ENCODE peak calls at places on chromosomes 11 and 22, in ten cellular contexts. H is cardiac muscle cell; O is mammary epithelial cell; A is IMR-90; Z is HepG2; X is ovary; L is upper lobe of right lung; F is mesenchymal stem cell; K is CD4-positive, alpha-beta memory T cell; T is GM23248. S is an unnamed sample. For H3K36me3, the result is how much of the 10 kb centered on the place peaks cover.

GRCh38 chr22:45861259-45861658 is 115.7 kb downstream of the WNT7B start:
- DNase-seq in H (no peak), O (no peak), A (no peak), Z (no peak), X (no peak), L (no peak), F (no peak), K (no peak), T (no peak), S (no peak)

GRCh38 chr22:49212002-49212401 is 615.7 kb downstream of the BRD1 start:
- DNase-seq in H (no peak), O (no peak), A (no peak), Z (no peak), X (no peak), L (peak), F (no peak), K (no peak), T (no peak), S (no peak)

GRCh38 chr22:27419473-27419872 is 382.1 kb downstream of the MN1 start:
- DNase-seq in H (no peak), O (no peak), A (peak), Z (no peak), X (no peak), L (no peak), F (no peak), K (no peak), T (no peak), S (no peak)

GRCh38 chr22:45538284-45538683 is 35.6 kb downstream of the FBLN1 start:
- DNase-seq in H (peak), O (no peak), A (no peak), Z (no peak), X (no peak), L (no peak), F (no peak), K (no peak), T (no peak), S (no peak)

GRCh38 chr11:122107045-122107444 is 9.0 kb downstream of the BLID start:
- DNase-seq in H (no peak), O (no peak), A (no peak), Z (no peak), X (no peak), L (no peak), F (no peak), K (no peak), T (no peak), S (no peak)

GRCh38 chr11:106733518-106734162 is 284.6 kb downstream of the GUCY1A2 start:
- DNase-seq in H (peak), O (no peak), A (no peak), Z (no peak), X (no peak), L (no peak), F (no peak), K (no peak), T (peak), S (no peak)

GRCh38 chr11:69048718-69049489 is at the start of gene TPCN2:
- DNase-seq in H (peak), O (peak), A (peak), Z (peak), X (peak), L (peak), F (peak), K (peak), T (peak), S (peak)

GRCh38 chr22:29587938-29588699 is 7.2 kb upstream of the NIPSNAP1 start:
- DNase-seq in H (peak), O (peak), A (peak), Z (peak), X (no peak), L (no peak), F (peak), K (no peak), T (peak), S (no peak)

GRCh38 chr11:115993613-115994012 is 489.4 kb upstream of the CADM1 start:
- DNase-seq in H (no peak), O (no peak), A (no peak), Z (no peak), X (no peak), L (no peak), F (no peak), K (no peak), T (no peak), S (no peak)

GRCh38 chr11:22808559-22809197 is 20.9 kb downstream of the SVIP start:
- DNase-seq in H (peak), O (no peak), A (no peak), Z (no peak), X (no peak), L (no peak), F (no peak), K (no peak), T (no peak), S (no peak)

GRCh38 chr22:45101828-45102227 is 61.9 kb upstream of the NUP50 start:
- DNase-seq in H (peak), O (peak), A (peak), Z (peak), X (peak), L (no peak), F (peak), K (peak), T (peak), S (no peak)

GRCh38 chr11:32385998-32386397 is 49.3 kb downstream of the WT1 start:
- DNase-seq in H (peak), O (peak), A (peak), Z (peak), X (peak), L (no peak), F (peak), K (no peak), T (peak), S (no peak)

GRCh38 chr11:46694095-46694494 is 6.3 kb downstream of the ARHGAP1 start:
- DNase-seq in H (no peak), O (no peak), A (no peak), Z (no peak), X (no peak), L (no peak), F (no peak), K (no peak), T (no peak), S (no peak)

GRCh38 chr11:67504023-67504949 is 877 bp downstream of the PITPNM1 start:
- DNase-seq in H (peak), O (peak), A (no peak), Z (no peak), X (no peak), L (no peak), F (peak), K (no peak), T (peak), S (peak)

GRCh38 chr11:19405966-19406365 is 165.2 kb upstream of the E2F8 start:
- DNase-seq in H (no peak), O (no peak), A (no peak), Z (no peak), X (no peak), L (no peak), F (no peak), K (no peak), T (no peak), S (no peak)

GRCh38 chr11:24588075-24588474 is 91.2 kb downstream of the LUZP2 start:
- DNase-seq in H (peak), O (peak), A (peak), Z (no peak), X (no peak), L (no peak), F (peak), K (no peak), T (peak), S (no peak)

GRCh38 chr22:29041408-29041807 is 20.2 kb downstream of the C22orf31 start:
- DNase-seq in H (peak), O (peak), A (peak), Z (no peak), X (no peak), L (no peak), F (peak), K (no peak), T (peak), S (no peak)

GRCh38 chr11:68598816-68599653 is 85.3 kb upstream of the GAL start:
- DNase-seq in H (no peak), O (no peak), A (peak), Z (no peak), X (no peak), L (no peak), F (peak), K (no peak), T (peak), S (no peak)

GRCh38 chr11:11580012-11580411 is 41.8 kb downstream of the GALNT18 start:
- DNase-seq in H (no peak), O (no peak), A (no peak), Z (no peak), X (no peak), L (no peak), F (no peak), K (no peak), T (no peak), S (no peak)

GRCh38 chr11:131894615-131895544 is 524.5 kb downstream of the NTM start:
- DNase-seq in H (peak), O (peak), A (no peak), Z (no peak), X (no peak), L (no peak), F (no peak), K (no peak), T (no peak), S (no peak)

GRCh38 chr11:20160425-20161229 is at the start of gene DBX1:
- DNase-seq in H (no peak), O (no peak), A (no peak), Z (no peak), X (no peak), L (no peak), F (peak), K (no peak), T (no peak), S (no peak)

GRCh38 chr11:36447514-36447913 is 62.6 kb downstream of the TRAF6 start:
- DNase-seq in H (peak), O (no peak), A (no peak), Z (no peak), X (no peak), L (no peak), F (no peak), K (no peak), T (no peak), S (no peak)

GRCh38 chr11:2562181-2562581 is 117.4 kb downstream of the KCNQ1 start:
- DNase-seq in H (no peak), O (no peak), A (no peak), Z (peak), X (peak), L (peak), F (no peak), K (no peak), T (no peak), S (no peak)

GRCh38 chr22:38080847-38081635 is 2.9 kb downstream of the SLC16A8 start:
- DNase-seq in H (peak), O (no peak), A (peak), Z (no peak), X (peak), L (no peak), F (peak), K (no peak), T (peak), S (no peak)

GRCh38 chr22:27100323-27100722 is 442.9 kb downstream of the MIAT start:
- DNase-seq in H (no peak), O (no peak), A (no peak), Z (no peak), X (no peak), L (no peak), F (no peak), K (no peak), T (no peak), S (no peak)

GRCh38 chr22:31659246-31659645 is 2.8 kb downstream of the PISD start:
- DNase-seq in H (no peak), O (peak), A (no peak), Z (no peak), X (no peak), L (no peak), F (no peak), K (no peak), T (no peak), S (no peak)

GRCh38 chr22:40203568-40203967 is 25.8 kb downstream of the TNRC6B start:
- DNase-seq in H (no peak), O (no peak), A (peak), Z (no peak), X (no peak), L (no peak), F (no peak), K (peak), T (peak), S (peak)

GRCh38 chr22:31098633-31099110 is 8.7 kb downstream of the SELENOM start:
- DNase-seq in H (no peak), O (no peak), A (no peak), Z (no peak), X (peak), L (no peak), F (no peak), K (no peak), T (peak), S (no peak)

GRCh38 chr11:16785520-16786128 is 47.2 kb downstream of the C11orf58 start:
- DNase-seq in H (peak), O (peak), A (peak), Z (peak), X (peak), L (peak), F (peak), K (peak), T (peak), S (peak)

GRCh38 chr11:31805629-31806185 is 5.4 kb downstream of the PAX6 start:
- DNase-seq in H (no peak), O (no peak), A (no peak), Z (no peak), X (no peak), L (no peak), F (no peak), K (no peak), T (no peak), S (no peak)

GRCh38 chr11:77347962-77348361 is 46.5 kb upstream of the GDPD4 start:
- DNase-seq in H (no peak), O (no peak), A (no peak), Z (no peak), X (no peak), L (no peak), F (no peak), K (no peak), T (no peak), S (no peak)

GRCh38 chr11:95788921-95789505 is 569 bp downstream of the FAM76B start:
- DNase-seq in H (peak), O (peak), A (peak), Z (peak), X (peak), L (no peak), F (peak), K (peak), T (peak), S (no peak)

GRCh38 chr22:43707650-43708049 is 104.5 kb downstream of the EFCAB6 start:
- DNase-seq in H (no peak), O (peak), A (no peak), Z (no peak), X (no peak), L (no peak), F (no peak), K (no peak), T (peak), S (no peak)

GRCh38 chr11:23471878-23472277 is 611.6 kb upstream of the CCDC179 start:
- DNase-seq in H (no peak), O (no peak), A (no peak), Z (no peak), X (no peak), L (no peak), F (no peak), K (no peak), T (no peak), S (no peak)

GRCh38 chr22:44091021-44091721 is 67.1 kb downstream of the PARVB start:
- DNase-seq in H (peak), O (no peak), A (no peak), Z (peak), X (no peak), L (no peak), F (peak), K (peak), T (peak), S (no peak)

DNA sequence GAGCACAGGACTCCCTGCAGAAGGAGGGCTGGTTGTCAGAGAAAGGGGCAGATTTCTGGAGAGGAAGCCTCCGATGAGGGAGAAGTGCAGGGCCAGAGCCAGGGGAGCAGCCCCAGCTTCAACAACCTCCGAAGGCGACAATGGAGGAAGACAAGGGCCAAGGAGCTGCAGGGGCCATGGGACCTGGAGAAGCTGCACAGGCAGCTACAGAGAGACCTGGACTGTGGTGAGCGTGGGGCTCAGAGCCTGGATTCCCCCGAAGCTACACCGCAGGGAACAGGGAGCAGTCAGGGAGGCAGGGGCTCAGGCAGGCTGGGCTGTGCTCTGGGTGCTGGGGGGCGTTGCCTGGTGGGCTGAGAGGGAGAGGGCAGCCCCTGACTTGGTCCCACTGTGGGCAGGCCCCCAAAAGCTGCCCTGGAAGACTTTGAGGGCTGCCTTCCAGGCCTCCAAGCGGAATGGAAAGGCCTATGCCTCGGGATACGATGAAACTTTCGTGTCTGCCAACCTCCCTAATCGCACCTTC is 2.4 kb downstream of the TSGA10IP start:
- DNase-seq in H (no peak), O (no peak), A (no peak), Z (no peak), X (no peak), L (no peak), F (no peak), K (no peak), T (no peak), S (no peak)
- H3K27ac ChIP-seq in H (no peak), O (no peak), A (no peak), Z (no peak), X (no peak), L (no peak), F (no peak), K (no peak), T (no peak), S (no peak)

GRCh38 chr22:47540011-47540410 is 777.6 kb downstream of the TBC1D22A start:
- DNase-seq in H (no peak), O (no peak), A (no peak), Z (no peak), X (no peak), L (no peak), F (no peak), K (no peak), T (no peak), S (no peak)

GRCh38 chr22:47539374-47539773 is 776.9 kb downstream of the TBC1D22A start:
- DNase-seq in H (no peak), O (no peak), A (no peak), Z (no peak), X (no peak), L (no peak), F (no peak), K (no peak), T (no peak), S (no peak)

GRCh38 chr22:47544696-47545095 is 782.2 kb downstream of the TBC1D22A start:
- DNase-seq in H (no peak), O (no peak), A (no peak), Z (no peak), X (no peak), L (no peak), F (no peak), K (no peak), T (no peak), S (no peak)

GRCh38 chr22:47547239-47547661 is 784.8 kb downstream of the TBC1D22A start:
- DNase-seq in H (no peak), O (no peak), A (no peak), Z (no peak), X (no peak), L (no peak), F (no peak), K (no peak), T (no peak), S (no peak)

GRCh38 chr22:47543447-47543846 is 781.0 kb downstream of the TBC1D22A start:
- DNase-seq in H (no peak), O (no peak), A (no peak), Z (no peak), X (no peak), L (no peak), F (no peak), K (no peak), T (no peak), S (no peak)
- H3K4me3 ChIP-seq in H (no peak), O (no peak), A (no peak), Z (no peak), X (no peak), L (no peak), F (no peak), K (no peak), T (no peak), S (no peak)

GRCh38 chr22:20578707-20579106 is 71.3 kb downstream of the MED15 start:
- DNase-seq in H (no peak), O (no peak), A (no peak), Z (no peak), X (no peak), L (no peak), F (no peak), K (no peak), T (no peak), S (no peak)
- H3K36me3 ChIP-seq in H (under half), O (under half), A (half or more), Z (under half), X (under half), L (half or more), F (half or more), K (half or more), T (under half), S (half or more)

GRCh38 chr11:1466784-1467183 is 19.8 kb downstream of the MOB2 start:
- DNase-seq in H (no peak), O (no peak), A (no peak), Z (no peak), X (no peak), L (no peak), F (no peak), K (no peak), T (no peak), S (no peak)

GRCh38 chr11:1469287-1469910 is 17.2 kb downstream of the MOB2 start:
- DNase-seq in H (no peak), O (no peak), A (no peak), Z (no peak), X (no peak), L (no peak), F (no peak), K (no peak), T (no peak), S (no peak)

GRCh38 chr11:1468002-1468401 is 18.6 kb downstream of the MOB2 start:
- DNase-seq in H (no peak), O (no peak), A (no peak), Z (no peak), X (no peak), L (no peak), F (no peak), K (no peak), T (no peak), S (no peak)

GRCh38 chr11:1468473-1469066 is 18.0 kb downstream of the MOB2 start:
- DNase-seq in H (no peak), O (no peak), A (no peak), Z (no peak), X (no peak), L (no peak), F (no peak), K (no peak), T (no peak), S (no peak)

GRCh38 chr11:1467270-1467669 is 19.3 kb downstream of the MOB2 start:
- DNase-seq in H (no peak), O (no peak), A (no peak), Z (no peak), X (no peak), L (no peak), F (no peak), K (no peak), T (no peak), S (no peak)
- H3K27ac ChIP-seq in H (no peak), O (no peak), A (no peak), Z (no peak), X (no peak), L (no peak), F (no peak), K (no peak), T (no peak), S (no peak)

GRCh38 chr11:78417888-78418583 is 416 bp upstream of the GAB2 start:
- DNase-seq in H (peak), O (peak), A (peak), Z (peak), X (peak), L (peak), F (peak), K (peak), T (peak), S (peak)

GRCh38 chr11:78420796-78421209 is 3.2 kb upstream of the GAB2 start:
- DNase-seq in H (peak), O (peak), A (peak), Z (no peak), X (peak), L (peak), F (peak), K (no peak), T (peak), S (no peak)

GRCh38 chr11:78419327-78419726 is 1.7 kb upstream of the GAB2 start:
- DNase-seq in H (peak), O (peak), A (peak), Z (no peak), X (peak), L (no peak), F (peak), K (no peak), T (peak), S (no peak)

GRCh38 chr11:78418584-78419211 is 1.1 kb upstream of the GAB2 start:
- DNase-seq in H (no peak), O (no peak), A (peak), Z (no peak), X (no peak), L (no peak), F (no peak), K (no peak), T (peak), S (no peak)

GRCh38 chr11:78420255-78420764 is 2.7 kb upstream of the GAB2 start:
- DNase-seq in H (peak), O (no peak), A (peak), Z (peak), X (peak), L (peak), F (peak), K (peak), T (peak), S (peak)
- H3K4me3 ChIP-seq in H (no peak), O (no peak), A (no peak), Z (no peak), X (no peak), L (no peak), F (no peak), K (no peak), T (peak), S (no peak)

GRCh38 chr22:50376064-50376747 is 33.1 kb downstream of the PPP6R2 start:
- DNase-seq in H (no peak), O (no peak), A (no peak), Z (no peak), X (no peak), L (no peak), F (no peak), K (no peak), T (no peak), S (no peak)

GRCh38 chr22:50371101-50371648 is 28.0 kb downstream of the PPP6R2 start:
- DNase-seq in H (no peak), O (no peak), A (no peak), Z (no peak), X (no peak), L (no peak), F (no peak), K (no peak), T (no peak), S (no peak)
- H3K36me3 ChIP-seq in H (under half), O (under half), A (under half), Z (under half), X (under half), L (under half), F (under half), K (under half), T (under half), S (under half)

S was measured in CD4-positive, CD25-positive, alpha-beta regulatory T cell.